ENCODE peak calls at places on chromosomes 5 and 9, in nine cellular contexts. One of them, this sample, is unnamed.

GRCh38 chr5:127280494-127281220 is 9.9 kb upstream of the MEGF10 start:
- DNase-seq in CD8-positive, alpha-beta T cell: no peak
- DNase-seq in lower leg skin: no peak
- DNase-seq in cardiac fibroblast: no peak
- DNase-seq in fibroblast of pulmonary artery: no peak
- DNase-seq in tibial nerve: no peak
- DNase-seq in bronchial epithelial cell: no peak
- DNase-seq in body of pancreas: peak; percentile 36
- DNase-seq in fibroblast of mammary gland: no peak
- DNase-seq in this sample: no peak

GRCh38 chr9:93813687-93814560 is 141.2 kb downstream of the BARX1 start:
- DNase-seq in CD8-positive, alpha-beta T cell: no peak
- DNase-seq in lower leg skin: peak; percentile 59
- DNase-seq in cardiac fibroblast: no peak
- DNase-seq in fibroblast of pulmonary artery: no peak
- DNase-seq in tibial nerve: no peak
- DNase-seq in bronchial epithelial cell: no peak
- DNase-seq in body of pancreas: no peak
- DNase-seq in fibroblast of mammary gland: no peak
- DNase-seq in this sample: no peak

GRCh38 chr5:72281764-72282499 is 38.1 kb downstream of the MRPS27 start:
- DNase-seq in CD8-positive, alpha-beta T cell: no peak
- DNase-seq in lower leg skin: no peak
- DNase-seq in cardiac fibroblast: peak; percentile 90
- DNase-seq in fibroblast of pulmonary artery: peak; percentile 92
- DNase-seq in tibial nerve: no peak
- DNase-seq in bronchial epithelial cell: peak; percentile 21
- DNase-seq in body of pancreas: no peak
- DNase-seq in fibroblast of mammary gland: peak; percentile 90
- DNase-seq in this sample: no peak

GRCh38 chr9:109903515-109904138 is 123.6 kb downstream of the PALM2AKAP2 start:
- DNase-seq in CD8-positive, alpha-beta T cell: no peak
- DNase-seq in lower leg skin: no peak
- DNase-seq in cardiac fibroblast: peak; percentile 91
- DNase-seq in fibroblast of pulmonary artery: peak; percentile 90
- DNase-seq in tibial nerve: peak; percentile 81
- DNase-seq in bronchial epithelial cell: peak; percentile 73
- DNase-seq in body of pancreas: peak; percentile 55
- DNase-seq in fibroblast of mammary gland: peak; percentile 84
- DNase-seq in this sample: no peak

GRCh38 chr5:10320793-10321192 is 13.1 kb upstream of the CMBL start:
- DNase-seq in CD8-positive, alpha-beta T cell: no peak
- DNase-seq in lower leg skin: no peak
- DNase-seq in cardiac fibroblast: no peak
- DNase-seq in fibroblast of pulmonary artery: no peak
- DNase-seq in tibial nerve: no peak
- DNase-seq in bronchial epithelial cell: no peak
- DNase-seq in body of pancreas: no peak
- DNase-seq in fibroblast of mammary gland: no peak
- DNase-seq in this sample: no peak

GRCh38 chr5:133750856-133751255 is 138.5 kb upstream of the FSTL4 start:
- DNase-seq in CD8-positive, alpha-beta T cell: no peak
- DNase-seq in lower leg skin: peak; percentile 28
- DNase-seq in cardiac fibroblast: no peak
- DNase-seq in fibroblast of pulmonary artery: no peak
- DNase-seq in tibial nerve: no peak
- DNase-seq in bronchial epithelial cell: no peak
- DNase-seq in body of pancreas: no peak
- DNase-seq in fibroblast of mammary gland: no peak
- DNase-seq in this sample: no peak

GRCh38 chr5:135210286-135211055 is 176.4 kb upstream of the PITX1 start:
- DNase-seq in CD8-positive, alpha-beta T cell: no peak
- DNase-seq in lower leg skin: peak; percentile 46
- DNase-seq in cardiac fibroblast: no peak
- DNase-seq in fibroblast of pulmonary artery: no peak
- DNase-seq in tibial nerve: no peak
- DNase-seq in bronchial epithelial cell: no peak
- DNase-seq in body of pancreas: no peak
- DNase-seq in fibroblast of mammary gland: no peak
- DNase-seq in this sample: no peak

GRCh38 chr5:134769206-134769605 is 10.6 kb downstream of the DDX46 start:
- DNase-seq in CD8-positive, alpha-beta T cell: no peak
- DNase-seq in lower leg skin: no peak
- DNase-seq in cardiac fibroblast: peak; percentile 78
- DNase-seq in fibroblast of pulmonary artery: peak; percentile 82
- DNase-seq in tibial nerve: no peak
- DNase-seq in bronchial epithelial cell: peak; percentile 34
- DNase-seq in body of pancreas: no peak
- DNase-seq in fibroblast of mammary gland: peak; percentile 68
- DNase-seq in this sample: no peak

GRCh38 chr5:52043543-52043942 is 660.3 kb downstream of the ISL1 start:
- DNase-seq in CD8-positive, alpha-beta T cell: no peak
- DNase-seq in lower leg skin: no peak
- DNase-seq in cardiac fibroblast: no peak
- DNase-seq in fibroblast of pulmonary artery: no peak
- DNase-seq in tibial nerve: no peak
- DNase-seq in bronchial epithelial cell: no peak
- DNase-seq in body of pancreas: no peak
- DNase-seq in fibroblast of mammary gland: no peak
- DNase-seq in this sample: no peak

GRCh38 chr5:94326579-94326978 is 291.8 kb downstream of the KIAA0825 start:
- DNase-seq in CD8-positive, alpha-beta T cell: no peak
- DNase-seq in lower leg skin: no peak
- DNase-seq in cardiac fibroblast: no peak
- DNase-seq in fibroblast of pulmonary artery: no peak
- DNase-seq in tibial nerve: no peak
- DNase-seq in bronchial epithelial cell: no peak
- DNase-seq in body of pancreas: no peak
- DNase-seq in fibroblast of mammary gland: no peak
- DNase-seq in this sample: no peak

GRCh38 chr9:4489562-4489918 is 728 bp upstream of the SLC1A1 start:
- DNase-seq in CD8-positive, alpha-beta T cell: no peak
- DNase-seq in lower leg skin: no peak
- DNase-seq in cardiac fibroblast: peak; percentile 52
- DNase-seq in fibroblast of pulmonary artery: peak; percentile 41
- DNase-seq in tibial nerve: peak; percentile 9
- DNase-seq in bronchial epithelial cell: no peak
- DNase-seq in body of pancreas: peak; percentile 22
- DNase-seq in fibroblast of mammary gland: peak; percentile 24
- DNase-seq in this sample: no peak

GRCh38 chr5:12668564-12668963 is 764.3 kb upstream of the CTNND2 start:
- DNase-seq in CD8-positive, alpha-beta T cell: no peak
- DNase-seq in lower leg skin: no peak
- DNase-seq in cardiac fibroblast: no peak
- DNase-seq in fibroblast of pulmonary artery: no peak
- DNase-seq in tibial nerve: no peak
- DNase-seq in bronchial epithelial cell: no peak
- DNase-seq in body of pancreas: no peak
- DNase-seq in fibroblast of mammary gland: no peak
- DNase-seq in this sample: no peak

GRCh38 chr5:6633469-6634326 is 458 bp downstream of the SRD5A1 start:
- DNase-seq in CD8-positive, alpha-beta T cell: no peak
- DNase-seq in lower leg skin: peak; percentile 90
- DNase-seq in cardiac fibroblast: peak; percentile 19
- DNase-seq in fibroblast of pulmonary artery: no peak
- DNase-seq in tibial nerve: no peak
- DNase-seq in bronchial epithelial cell: peak; percentile 3
- DNase-seq in body of pancreas: no peak
- DNase-seq in fibroblast of mammary gland: no peak
- DNase-seq in this sample: no peak

GRCh38 chr9:135701067-135701967 is 668 bp upstream of the KCNT1 start:
- DNase-seq in CD8-positive, alpha-beta T cell: peak; percentile 13
- DNase-seq in lower leg skin: no peak
- DNase-seq in cardiac fibroblast: no peak
- DNase-seq in fibroblast of pulmonary artery: no peak
- DNase-seq in tibial nerve: no peak
- DNase-seq in bronchial epithelial cell: no peak
- DNase-seq in body of pancreas: no peak
- DNase-seq in fibroblast of mammary gland: no peak
- DNase-seq in this sample: no peak

GRCh38 chr5:67475489-67475888 is 278.9 kb upstream of the CD180 start:
- DNase-seq in CD8-positive, alpha-beta T cell: no peak
- DNase-seq in lower leg skin: no peak
- DNase-seq in cardiac fibroblast: no peak
- DNase-seq in fibroblast of pulmonary artery: no peak
- DNase-seq in tibial nerve: no peak
- DNase-seq in bronchial epithelial cell: no peak
- DNase-seq in body of pancreas: no peak
- DNase-seq in fibroblast of mammary gland: no peak
- DNase-seq in this sample: no peak

GRCh38 chr5:60797482-60798153 is 46.5 kb downstream of the ELOVL7 start:
- DNase-seq in CD8-positive, alpha-beta T cell: no peak
- DNase-seq in lower leg skin: no peak
- DNase-seq in cardiac fibroblast: no peak
- DNase-seq in fibroblast of pulmonary artery: no peak
- DNase-seq in tibial nerve: no peak
- DNase-seq in bronchial epithelial cell: no peak
- DNase-seq in body of pancreas: no peak
- DNase-seq in fibroblast of mammary gland: no peak
- DNase-seq in this sample: no peak

GRCh38 chr5:150377964-150378694 is 20.6 kb downstream of the TCOF1 start:
- DNase-seq in CD8-positive, alpha-beta T cell: no peak
- DNase-seq in lower leg skin: no peak
- DNase-seq in cardiac fibroblast: peak; percentile 88
- DNase-seq in fibroblast of pulmonary artery: peak; percentile 84
- DNase-seq in tibial nerve: no peak
- DNase-seq in bronchial epithelial cell: peak; percentile 46
- DNase-seq in body of pancreas: no peak
- DNase-seq in fibroblast of mammary gland: peak; percentile 99
- DNase-seq in this sample: no peak

GRCh38 chr9:132575005-132575609 is 7.3 kb upstream of the BARHL1 start:
- DNase-seq in CD8-positive, alpha-beta T cell: peak; percentile 12
- DNase-seq in lower leg skin: no peak
- DNase-seq in cardiac fibroblast: peak; percentile 73
- DNase-seq in fibroblast of pulmonary artery: peak; percentile 78
- DNase-seq in tibial nerve: peak; percentile 28
- DNase-seq in bronchial epithelial cell: peak; percentile 39
- DNase-seq in body of pancreas: peak; percentile 63
- DNase-seq in fibroblast of mammary gland: peak; percentile 71
- DNase-seq in this sample: no peak

GRCh38 chr5:175809531-175810121 is 61.8 kb upstream of the CPLX2 start:
- DNase-seq in CD8-positive, alpha-beta T cell: no peak
- DNase-seq in lower leg skin: no peak
- DNase-seq in cardiac fibroblast: peak; percentile 84
- DNase-seq in fibroblast of pulmonary artery: peak; percentile 29
- DNase-seq in tibial nerve: no peak
- DNase-seq in bronchial epithelial cell: no peak
- DNase-seq in body of pancreas: no peak
- DNase-seq in fibroblast of mammary gland: peak; percentile 80
- DNase-seq in this sample: no peak

DNA sequence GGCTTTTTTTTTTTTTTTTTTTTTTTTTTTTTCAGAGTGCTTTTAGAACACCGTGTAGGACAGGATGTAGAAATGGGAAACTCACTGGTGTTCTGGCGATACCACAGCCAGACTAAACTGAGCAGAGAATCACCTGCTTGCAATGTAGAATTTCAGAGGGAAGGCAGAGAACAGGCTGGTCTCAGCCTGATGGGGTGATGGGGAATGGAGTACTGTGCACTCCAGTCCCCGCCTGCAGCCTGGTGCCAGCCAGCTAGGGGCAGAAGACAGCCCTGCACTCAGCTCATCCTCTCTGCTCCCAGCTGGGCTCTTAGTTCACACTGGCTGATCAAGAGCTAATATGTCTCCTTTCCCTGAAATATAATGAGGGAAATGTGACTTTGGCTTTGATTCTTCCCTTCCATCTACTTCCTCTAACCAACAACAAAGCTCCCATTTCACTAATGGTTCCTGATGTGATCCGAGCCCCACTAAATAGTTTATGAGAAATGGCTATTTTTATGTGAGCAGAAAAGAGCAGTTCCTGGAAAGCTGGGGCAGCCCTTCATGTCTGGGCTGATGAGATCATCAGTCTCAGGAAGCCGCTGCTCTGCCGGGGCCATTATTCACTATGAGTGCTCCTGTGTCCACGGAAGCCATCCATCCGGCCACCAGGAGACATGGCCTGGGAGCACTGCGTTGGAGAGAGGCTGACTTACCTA is 209.7 kb downstream of the GADD45G start:
- DNase-seq in CD8-positive, alpha-beta T cell: no peak
- DNase-seq in lower leg skin: peak; percentile 72
- DNase-seq in cardiac fibroblast: peak; percentile 4
- DNase-seq in fibroblast of pulmonary artery: peak; percentile 31
- DNase-seq in tibial nerve: no peak
- DNase-seq in bronchial epithelial cell: no peak
- DNase-seq in body of pancreas: no peak
- DNase-seq in fibroblast of mammary gland: peak; percentile 11
- DNase-seq in this sample: no peak
- H3K4me3 ChIP-seq in CD8-positive, alpha-beta T cell: no peak overlapping the region
- H3K4me3 ChIP-seq in lower leg skin: no peak overlapping the region
- H3K4me3 ChIP-seq in cardiac fibroblast: no peak overlapping the region
- H3K4me3 ChIP-seq in fibroblast of pulmonary artery: no peak overlapping the region
- H3K4me3 ChIP-seq in tibial nerve: no peak overlapping the region
- H3K4me3 ChIP-seq in bronchial epithelial cell: no peak overlapping the region
- H3K4me3 ChIP-seq in body of pancreas: no peak overlapping the region
- H3K4me3 ChIP-seq in fibroblast of mammary gland: no peak overlapping the region
- H3K4me3 ChIP-seq in this sample: no peak overlapping the region

DNA sequence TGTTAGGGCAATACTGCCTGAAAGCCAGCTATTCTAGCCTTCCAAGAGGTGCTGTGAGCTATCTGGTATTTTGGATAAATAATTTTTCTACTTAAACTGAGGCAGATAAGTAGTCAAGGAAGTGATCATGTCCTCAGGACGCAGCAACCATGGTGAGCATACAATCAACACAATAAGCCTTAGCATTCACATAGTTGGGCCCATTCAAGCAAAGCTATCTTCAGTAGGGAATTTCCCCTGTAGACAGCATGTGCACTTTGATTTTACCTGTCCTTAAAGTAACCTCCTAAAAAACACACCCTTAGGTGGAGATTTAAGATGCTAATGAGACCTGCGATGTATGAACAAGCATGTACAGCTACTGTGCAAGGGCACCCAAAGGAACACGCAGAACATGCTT is 76.2 kb upstream of the HCN1 start:
- DNase-seq in CD8-positive, alpha-beta T cell: no peak
- DNase-seq in lower leg skin: no peak
- DNase-seq in cardiac fibroblast: no peak
- DNase-seq in fibroblast of pulmonary artery: no peak
- DNase-seq in tibial nerve: no peak
- DNase-seq in bronchial epithelial cell: no peak
- DNase-seq in body of pancreas: no peak
- DNase-seq in fibroblast of mammary gland: no peak
- DNase-seq in this sample: no peak
- TF ChIP-seq CTCF in CD8-positive, alpha-beta T cell: no peak
- TF ChIP-seq CTCF in lower leg skin: no peak
- TF ChIP-seq CTCF in cardiac fibroblast: no peak
- TF ChIP-seq CTCF in fibroblast of pulmonary artery: no peak
- TF ChIP-seq CTCF in tibial nerve: no peak
- TF ChIP-seq CTCF in bronchial epithelial cell: no peak
- TF ChIP-seq CTCF in body of pancreas: no peak
- TF ChIP-seq CTCF in fibroblast of mammary gland: no peak
- TF ChIP-seq CTCF in this sample: no peak

GRCh38 chr9:134029248-134030226 is 4.3 kb downstream of the BRD3OS start:
- DNase-seq in CD8-positive, alpha-beta T cell: no peak
- DNase-seq in lower leg skin: no peak
- DNase-seq in cardiac fibroblast: no peak
- DNase-seq in fibroblast of pulmonary artery: no peak
- DNase-seq in tibial nerve: no peak
- DNase-seq in bronchial epithelial cell: no peak
- DNase-seq in body of pancreas: no peak
- DNase-seq in fibroblast of mammary gland: no peak
- DNase-seq in this sample: no peak
- H3K4me3 ChIP-seq in CD8-positive, alpha-beta T cell: no peak overlapping the region
- H3K4me3 ChIP-seq in lower leg skin: no peak overlapping the region
- H3K4me3 ChIP-seq in cardiac fibroblast: no peak overlapping the region
- H3K4me3 ChIP-seq in fibroblast of pulmonary artery: no peak overlapping the region
- H3K4me3 ChIP-seq in tibial nerve: no peak overlapping the region
- H3K4me3 ChIP-seq in bronchial epithelial cell: no peak overlapping the region
- H3K4me3 ChIP-seq in body of pancreas: no peak overlapping the region
- H3K4me3 ChIP-seq in fibroblast of mammary gland: no peak overlapping the region
- H3K4me3 ChIP-seq in this sample: no peak overlapping the region

GRCh38 chr9:12884736-12885395 is 110.0 kb downstream of the LURAP1L start:
- DNase-seq in CD8-positive, alpha-beta T cell: no peak
- DNase-seq in lower leg skin: no peak
- DNase-seq in cardiac fibroblast: peak; percentile 95
- DNase-seq in fibroblast of pulmonary artery: peak; percentile 87
- DNase-seq in tibial nerve: no peak
- DNase-seq in bronchial epithelial cell: peak; percentile 87
- DNase-seq in body of pancreas: no peak
- DNase-seq in fibroblast of mammary gland: peak; percentile 94
- DNase-seq in this sample: no peak
- TF ChIP-seq CTCF in CD8-positive, alpha-beta T cell: no peak
- TF ChIP-seq CTCF in lower leg skin: no peak
- TF ChIP-seq CTCF in cardiac fibroblast: peak; percentile 63
- TF ChIP-seq CTCF in fibroblast of pulmonary artery: peak; percentile 69
- TF ChIP-seq CTCF in tibial nerve: peak; percentile 27
- TF ChIP-seq CTCF in bronchial epithelial cell: peak; percentile 51
- TF ChIP-seq CTCF in body of pancreas: peak; percentile 81
- TF ChIP-seq CTCF in fibroblast of mammary gland: peak; percentile 76
- TF ChIP-seq CTCF in this sample: no peak

This sample was measured in GM06990.